ENCODE peak calls at places on chromosomes 2 and 18, in seven cellular contexts. J is gastrocnemius medialis, M is SJSA1, G is suprapubic skin, V is pancreas, C is transverse colon, X is cardiac muscle cell. P is an unnamed sample.

GRCh38 chr2:33411765-33412164 is 64.7 kb upstream of the RASGRP3 start:
- DNase-seq in J (no peak), X (no peak), G (no peak), C (no peak), M (peak; percentile 87), V (no peak), P (no peak)

GRCh38 chr2:232516556-232516955 is 3.6 kb upstream of the PRSS56 start:
- DNase-seq in M (no peak), C (no peak), J (no peak), V (no peak), X (no peak), G (no peak), P (peak; percentile 52)

GRCh38 chr2:171598713-171599319 is 76.5 kb downstream of the CYBRD1 start:
- DNase-seq in V (peak; percentile 42), X (peak; percentile 75), G (no peak), M (peak; percentile 28), J (peak; percentile 4), C (peak; percentile 34), P (peak; percentile 76)

GRCh38 chr2:152432206-152432653 is 97.3 kb downstream of the FMNL2 start:
- DNase-seq in G (no peak), C (no peak), M (no peak), V (no peak), X (no peak), J (peak; percentile 45), P (no peak)

GRCh38 chr2:233449921-233450853 is 95.9 kb downstream of the DGKD start:
- DNase-seq in M (no peak), V (no peak), C (peak; percentile 7), J (no peak), G (peak; percentile 67), X (no peak), P (no peak)

GRCh38 chr2:56009758-56010534 is 86.4 kb upstream of the EFEMP1 start:
- DNase-seq in C (no peak), M (peak; percentile 34), J (no peak), X (peak; percentile 15), V (no peak), G (no peak), P (peak; percentile 13)

GRCh38 chr2:237669628-237670351 is 42.4 kb downstream of the LRRFIP1 start:
- DNase-seq in J (no peak), M (peak; percentile 77), X (peak; percentile 59), C (peak; percentile 66), V (no peak), G (peak; percentile 86), P (peak; percentile 76)

GRCh38 chr2:26529406-26530070 is 51.6 kb upstream of the OTOF start:
- DNase-seq in G (peak; percentile 55), X (no peak), M (no peak), V (no peak), C (no peak), J (no peak), P (no peak)

GRCh38 chr2:48240912-48241311 is 289.0 kb upstream of the STON1 start:
- DNase-seq in G (no peak), M (no peak), C (no peak), J (no peak), V (no peak), X (no peak), P (no peak)

GRCh38 chr2:40103590-40103989 is 324.5 kb upstream of the THUMPD2 start:
- DNase-seq in M (no peak), X (no peak), C (no peak), V (no peak), J (no peak), G (no peak), P (no peak)

GRCh38 chr2:230951396-230951795 is 26.4 kb upstream of the GPR55 start:
- DNase-seq in C (no peak), X (peak; percentile 47), J (no peak), G (peak; percentile 1), V (no peak), M (no peak), P (no peak)

GRCh38 chr2:230952226-230952956 is 27.3 kb upstream of the GPR55 start:
- DNase-seq in J (no peak), X (no peak), M (no peak), C (no peak), V (no peak), G (peak; percentile 52), P (no peak)

GRCh38 chr2:230947908-230948365 is 22.9 kb upstream of the GPR55 start:
- DNase-seq in G (peak; percentile 4), X (no peak), C (no peak), V (no peak), M (no peak), J (no peak), P (no peak)

GRCh38 chr2:230950833-230951339 is 25.8 kb upstream of the GPR55 start:
- DNase-seq in X (no peak), J (no peak), G (peak; percentile 37), M (no peak), C (no peak), V (no peak), P (no peak)

DNA sequence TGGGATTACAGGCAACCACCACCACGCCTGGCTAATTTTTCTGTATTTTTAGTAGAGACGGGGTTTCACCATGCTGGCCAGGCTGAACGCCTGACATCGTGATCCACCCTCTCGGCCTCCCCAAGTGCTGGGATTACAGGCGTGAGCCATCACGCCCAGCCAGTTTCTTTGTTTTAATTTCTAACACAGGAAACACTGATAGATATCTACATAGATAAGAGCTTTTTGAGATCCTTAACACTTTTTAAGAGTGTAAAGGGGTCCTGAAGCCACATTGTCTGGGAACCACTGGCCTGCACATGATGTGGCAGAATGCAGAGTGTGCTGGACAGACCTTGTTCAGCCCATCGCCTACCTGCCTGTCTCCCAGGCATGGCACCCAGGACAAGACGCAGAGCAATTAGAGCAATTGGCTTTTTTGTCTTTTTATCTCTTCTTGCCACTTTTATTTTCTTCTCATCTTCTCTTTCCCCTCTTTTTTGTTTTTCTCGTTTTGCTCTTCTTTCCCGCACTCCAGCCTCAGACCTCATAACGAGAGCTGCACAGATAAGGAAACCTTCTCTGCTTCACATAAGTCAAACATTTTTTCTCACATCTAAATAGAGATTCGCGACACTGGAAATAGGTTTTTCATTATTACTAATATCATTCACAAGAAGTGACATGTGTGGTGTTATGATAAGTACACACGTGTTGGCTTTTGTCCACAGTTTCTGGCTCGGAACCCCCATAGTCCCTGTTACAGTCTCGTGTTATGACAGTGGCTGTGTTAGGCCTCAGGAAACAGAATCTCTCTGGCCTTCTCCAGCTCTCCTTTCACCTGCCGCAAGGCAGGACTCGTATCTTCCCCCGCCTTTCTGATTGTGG is 25.2 kb upstream of the GPR55 start:
- DNase-seq in V (no peak), M (no peak), J (no peak), X (no peak), C (no peak), G (peak; percentile 70), P (no peak)
- H3K27ac ChIP-seq in V (no peak overlapping the region), M (no peak overlapping the region), J (no peak overlapping the region), X (no peak overlapping the region), C (no peak overlapping the region), G (no peak overlapping the region), P (no peak overlapping the region)

DNA sequence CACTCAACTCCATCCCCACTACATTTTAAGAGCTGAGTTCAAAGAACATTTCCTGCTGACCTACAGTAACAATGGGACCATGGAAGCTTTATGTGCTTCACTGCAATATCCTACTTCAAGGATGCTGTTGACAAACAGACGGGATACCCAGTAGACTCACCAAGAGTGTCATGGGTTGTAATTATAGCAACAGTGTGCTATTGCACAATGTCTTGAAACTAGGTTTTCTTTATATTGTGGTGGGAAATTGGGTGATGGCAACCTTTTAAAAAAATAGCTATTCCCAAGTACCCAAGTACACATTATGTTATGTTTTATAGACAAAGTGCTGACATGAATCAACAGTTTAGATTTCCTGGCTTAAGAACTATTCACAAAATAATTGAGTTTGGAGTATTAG is 1172.3 kb upstream of the PIK3C3 start:
- DNase-seq in J (no peak), C (no peak), X (no peak), V (no peak), G (no peak), M (no peak), P (no peak)
- H3K27me3 ChIP-seq in J (no peaks in the 10 kb centered on the region), C (no peaks in the 10 kb centered on the region), X (no peaks in the 10 kb centered on the region), V (no peaks in the 10 kb centered on the region), G (no peaks in the 10 kb centered on the region), M (no peaks in the 10 kb centered on the region), P (no peaks in the 10 kb centered on the region)

GRCh38 chr2:218281449-218281848 is 10.9 kb downstream of the TMBIM1 start:
- DNase-seq in J (peak; percentile 77), M (no peak), C (no peak), V (no peak), G (no peak), X (no peak), P (no peak)

GRCh38 chr2:218285604-218286003 is 6.7 kb downstream of the TMBIM1 start:
- DNase-seq in C (no peak), X (no peak), M (no peak), G (no peak), V (peak; percentile 77), J (peak; percentile 77), P (no peak)

GRCh38 chr2:218280260-218280870 is 10.0 kb downstream of the PNKD start:
- DNase-seq in C (no peak), X (no peak), J (no peak), M (no peak), G (no peak), V (no peak), P (no peak)

GRCh38 chr2:218284106-218284811 is 8.0 kb downstream of the TMBIM1 start:
- DNase-seq in G (no peak), V (peak; percentile 74), X (no peak), C (peak; percentile 75), M (no peak), J (peak; percentile 82), P (peak; percentile 82)

DNA sequence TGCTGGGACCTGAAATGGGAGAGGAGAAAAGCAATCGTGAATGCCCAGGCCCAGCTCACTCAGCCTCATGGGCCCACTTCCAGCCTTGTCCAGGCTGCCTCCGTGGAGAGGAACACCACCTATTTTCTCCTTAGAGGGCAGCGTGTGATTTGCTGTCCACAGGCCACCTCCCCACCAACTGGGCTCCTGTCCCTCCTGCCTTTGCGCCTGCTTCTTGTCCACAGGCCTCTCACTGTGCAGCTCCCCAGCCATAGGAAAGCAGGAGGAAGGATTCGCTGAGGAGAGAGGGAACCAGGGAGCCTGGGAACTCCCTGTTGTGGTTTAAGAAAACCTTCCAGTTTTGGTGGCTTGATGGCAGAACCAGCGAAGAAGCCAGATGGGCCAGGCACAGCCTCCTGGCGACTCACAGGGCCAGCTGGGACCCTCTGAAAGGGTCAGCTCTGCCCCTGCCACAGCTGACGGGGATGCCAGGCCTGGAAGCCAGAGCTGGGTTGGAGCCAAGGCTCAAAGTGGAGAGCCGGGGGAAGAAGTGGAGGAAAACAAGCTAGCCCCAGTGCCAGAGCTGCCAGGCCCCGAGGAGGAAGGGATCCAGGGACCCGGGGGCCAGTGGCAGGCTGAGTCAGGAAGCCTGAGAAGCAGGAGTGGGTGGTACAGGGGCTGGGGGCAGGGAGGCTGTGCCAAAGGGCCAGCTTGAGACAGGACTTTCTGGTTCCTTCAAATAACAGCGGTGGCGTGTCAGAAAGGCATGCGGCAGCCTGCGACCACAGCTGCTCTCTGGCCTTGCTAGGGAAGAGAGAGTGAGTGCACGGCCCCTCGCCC is 9.9 kb downstream of the TMBIM1 start:
- DNase-seq in G (no peak), X (no peak), M (no peak), C (no peak), V (peak; percentile 94), J (peak; percentile 62), P (no peak)
- H3K4me1 ChIP-seq in G (peaks cover 81% of the 10 kb centered on the region), X (peaks cover 20% of the 10 kb centered on the region), M (peaks cover 30% of the 10 kb centered on the region), C (peaks cover 62% of the 10 kb centered on the region), V (peaks cover 60% of the 10 kb centered on the region), J (peaks cover 57% of the 10 kb centered on the region), P (peaks cover 16% of the 10 kb centered on the region)

GRCh38 chr2:119307419-119308140 is 59.1 kb downstream of the C2orf76 start:
- DNase-seq in G (no peak), X (no peak), V (no peak), M (no peak), C (no peak), J (no peak), P (no peak)
- H3K27ac ChIP-seq in G (no peak overlapping the region), X (no peak overlapping the region), V (no peak overlapping the region), M (no peak overlapping the region), C (no peak overlapping the region), J (peak overlapping the region; percentile 90), P (no peak overlapping the region)

P was measured in small intestine.